ENCODE peak calls at places on chromosomes 12 and 14, in seven cellular contexts. Z is psoas muscle, U is transverse colon, A is thyroid gland, B is body of pancreas, V is Peyer's patch, P is H1. W is an unnamed sample. For H3K4me1, the result is how much of the 10 kb centered on the place peaks cover.

GRCh38 chr12:46985816-46986215 is 93.6 kb upstream of the PCED1B start:
- DNase-seq in Z (no peak), U (no peak), A (no peak), B (no peak), V (no peak), P (no peak), W (no peak)

GRCh38 chr12:46491548-46491947 is 119.0 kb upstream of the SLC38A2 start:
- DNase-seq in Z (no peak), U (no peak), A (no peak), B (no peak), V (no peak), P (no peak), W (no peak)

GRCh38 chr12:114916531-114916930 is 232.6 kb upstream of the TBX3 start:
- DNase-seq in Z (no peak), U (no peak), A (no peak), B (no peak), V (no peak), P (no peak), W (no peak)

GRCh38 chr14:24145700-24146621 is at the start of gene PSME2:
- DNase-seq in Z (no peak), U (no peak), A (no peak), B (no peak), V (no peak), P (no peak), W (no peak)

GRCh38 chr14:22339277-22339676 is 249.7 kb downstream of the DAD1 start:
- DNase-seq in Z (peak), U (peak), A (peak), B (peak), V (peak), P (no peak), W (peak)

GRCh38 chr12:102891756-102892155 is 25.3 kb downstream of the PAH start:
- DNase-seq in Z (no peak), U (no peak), A (no peak), B (no peak), V (no peak), P (no peak), W (no peak)

GRCh38 chr12:85036241-85036707 is at the start of the genes LRRIQ1 and TSPAN19:
- DNase-seq in Z (peak), U (peak), A (peak), B (peak), V (peak), P (peak), W (peak)

GRCh38 chr12:5000204-5000603 is 43.5 kb upstream of the KCNA5 start:
- DNase-seq in Z (no peak), U (no peak), A (no peak), B (no peak), V (no peak), P (no peak), W (no peak)

GRCh38 chr12:68957273-68957672 is 24.3 kb upstream of the CPM start:
- DNase-seq in Z (no peak), U (no peak), A (no peak), B (no peak), V (no peak), P (no peak), W (no peak)

GRCh38 chr12:126518596-126519200 is 1453.5 kb downstream of the AACS start:
- DNase-seq in Z (no peak), U (no peak), A (no peak), B (no peak), V (no peak), P (no peak), W (no peak)

GRCh38 chr14:97172644-97173043 is 375.5 kb downstream of the VRK1 start:
- DNase-seq in Z (no peak), U (no peak), A (no peak), B (no peak), V (no peak), P (no peak), W (no peak)

GRCh38 chr12:12445882-12446181 is 89.0 kb downstream of the BORCS5 start:
- DNase-seq in Z (no peak), U (no peak), A (no peak), B (no peak), V (no peak), P (peak), W (no peak)

GRCh38 chr12:12443482-12443881 is 86.6 kb downstream of the BORCS5 start:
- DNase-seq in Z (peak), U (no peak), A (peak), B (peak), V (no peak), P (no peak), W (no peak)

GRCh38 chr12:12442548-12443071 is 85.7 kb downstream of the BORCS5 start:
- DNase-seq in Z (no peak), U (no peak), A (no peak), B (no peak), V (no peak), P (no peak), W (no peak)

GRCh38 chr12:12447837-12448236 is 91.0 kb downstream of the BORCS5 start:
- DNase-seq in Z (no peak), U (no peak), A (no peak), B (no peak), V (no peak), P (no peak), W (no peak)

GRCh38 chr12:12445165-12445881 is 88.4 kb downstream of the BORCS5 start:
- DNase-seq in Z (no peak), U (no peak), A (no peak), B (no peak), V (no peak), P (no peak), W (no peak)
- H3K4me1 ChIP-seq in Z (under half), U (half or more), A (under half), B (under half), V (under half), P (under half), W (under half)

DNA sequence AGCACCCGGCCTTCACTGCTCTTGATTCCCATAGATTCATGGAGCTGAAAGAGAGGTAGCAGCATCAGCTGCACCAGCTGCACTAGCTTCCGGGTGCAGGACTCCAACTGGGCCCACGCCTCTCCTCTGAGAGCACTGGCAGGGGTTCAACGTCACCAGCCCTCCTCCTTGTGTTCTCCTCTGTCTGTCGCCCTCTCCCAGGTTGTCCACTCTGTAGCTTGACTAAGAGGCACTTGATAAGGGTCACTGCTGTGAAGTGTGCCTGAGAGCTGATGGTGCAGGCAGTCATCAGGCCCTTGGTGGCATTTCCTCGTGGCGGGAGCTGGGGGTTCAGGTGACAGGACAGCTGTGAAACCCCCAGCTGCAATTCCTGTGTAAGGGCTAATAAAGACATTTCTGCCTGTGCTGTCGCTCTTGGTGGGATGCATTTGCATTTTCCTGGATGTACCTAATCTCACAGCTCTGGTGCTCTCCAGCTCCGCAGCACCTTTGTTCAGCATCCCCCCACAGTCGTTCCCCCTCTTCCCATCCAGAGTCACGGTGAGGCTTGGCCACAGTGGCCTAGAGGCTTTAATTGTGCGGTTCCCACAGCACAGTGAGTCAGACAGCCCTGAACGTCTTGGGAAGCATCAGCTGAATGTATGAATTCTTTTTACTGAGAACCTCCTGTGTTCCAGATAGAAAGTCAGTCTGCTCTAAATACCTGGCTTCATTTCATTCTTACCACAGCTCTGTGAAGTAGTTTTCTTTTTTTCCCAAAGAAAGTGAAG is 28.5 kb downstream of the MLXIP start:
- DNase-seq in Z (no peak), U (peak), A (peak), B (peak), V (peak), P (no peak), W (peak)
- H3K4me1 ChIP-seq in Z (half or more), U (half or more), A (half or more), B (half or more), V (under half), P (under half), W (under half)

GRCh38 chr12:6936378-6936638 is 7.3 kb upstream of the RNU7-1 start:
- DNase-seq in Z (no peak), U (no peak), A (no peak), B (no peak), V (no peak), P (no peak), W (no peak)

GRCh38 chr12:6937481-6938352 is 5.9 kb upstream of the RNU7-1 start:
- DNase-seq in Z (peak), U (peak), A (peak), B (peak), V (peak), P (peak), W (peak)

GRCh38 chr12:6935551-6936377 is 7.9 kb upstream of the RNU7-1 start:
- DNase-seq in Z (peak), U (no peak), A (no peak), B (no peak), V (no peak), P (no peak), W (no peak)

GRCh38 chr12:6935221-6935550 is 7.4 kb downstream of the ATN1 start:
- DNase-seq in Z (no peak), U (no peak), A (no peak), B (no peak), V (no peak), P (no peak), W (no peak)

DNA sequence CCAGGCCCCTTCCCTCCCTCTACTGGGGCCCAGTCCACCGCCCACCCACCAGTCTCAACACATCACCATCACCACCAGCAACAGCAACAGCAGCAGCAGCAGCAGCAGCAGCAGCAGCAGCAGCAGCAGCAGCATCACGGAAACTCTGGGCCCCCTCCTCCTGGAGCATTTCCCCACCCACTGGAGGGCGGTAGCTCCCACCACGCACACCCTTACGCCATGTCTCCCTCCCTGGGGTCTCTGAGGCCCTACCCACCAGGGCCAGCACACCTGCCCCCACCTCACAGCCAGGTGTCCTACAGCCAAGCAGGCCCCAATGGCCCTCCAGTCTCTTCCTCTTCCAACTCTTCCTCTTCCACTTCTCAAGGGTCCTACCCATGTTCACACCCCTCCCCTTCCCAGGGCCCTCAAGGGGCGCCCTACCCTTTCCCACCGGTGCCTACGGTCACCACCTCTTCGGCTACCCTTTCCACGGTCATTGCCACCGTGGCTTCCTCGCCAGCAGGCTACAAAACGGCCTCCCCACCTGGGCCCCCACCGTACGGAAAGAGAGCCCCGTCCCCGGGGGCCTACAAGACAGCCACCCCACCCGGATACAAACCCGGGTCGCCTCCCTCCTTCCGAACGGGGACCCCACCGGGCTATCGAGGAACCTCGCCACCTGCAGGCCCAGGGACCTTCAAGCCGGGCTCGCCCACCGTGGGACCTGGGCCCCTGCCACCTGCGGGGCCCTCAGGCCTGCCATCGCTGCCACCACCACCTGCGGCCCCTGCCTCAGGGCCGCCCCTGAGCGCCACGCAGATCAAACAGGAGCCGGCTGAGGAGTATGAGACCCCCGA is 6.8 kb upstream of the RNU7-1 start:
- DNase-seq in Z (peak), U (no peak), A (no peak), B (no peak), V (no peak), P (peak), W (no peak)
- H3K4me1 ChIP-seq in Z (under half), U (half or more), A (under half), B (under half), V (under half), P (under half), W (under half)

GRCh38 chr14:92539419-92539818 is 25.8 kb downstream of the RIN3 start:
- DNase-seq in Z (no peak), U (no peak), A (no peak), B (no peak), V (no peak), P (no peak), W (no peak)
- H3K4me1 ChIP-seq in Z (under half), U (half or more), A (under half), B (under half), V (under half), P (under half), W (under half)

GRCh38 chr12:3274664-3275063 is 197.5 kb downstream of the TSPAN9 start:
- DNase-seq in Z (no peak), U (no peak), A (no peak), B (no peak), V (no peak), P (no peak), W (no peak)

GRCh38 chr12:3277261-3277943 is 200.2 kb downstream of the TSPAN9 start:
- DNase-seq in Z (no peak), U (no peak), A (peak), B (no peak), V (no peak), P (no peak), W (no peak)

GRCh38 chr12:3276226-3276625 is 199.0 kb downstream of the TSPAN9 start:
- DNase-seq in Z (no peak), U (no peak), A (no peak), B (no peak), V (no peak), P (no peak), W (no peak)

GRCh38 chr12:3273409-3273853 is 196.3 kb downstream of the TSPAN9 start:
- DNase-seq in Z (no peak), U (no peak), A (no peak), B (no peak), V (no peak), P (no peak), W (no peak)

DNA sequence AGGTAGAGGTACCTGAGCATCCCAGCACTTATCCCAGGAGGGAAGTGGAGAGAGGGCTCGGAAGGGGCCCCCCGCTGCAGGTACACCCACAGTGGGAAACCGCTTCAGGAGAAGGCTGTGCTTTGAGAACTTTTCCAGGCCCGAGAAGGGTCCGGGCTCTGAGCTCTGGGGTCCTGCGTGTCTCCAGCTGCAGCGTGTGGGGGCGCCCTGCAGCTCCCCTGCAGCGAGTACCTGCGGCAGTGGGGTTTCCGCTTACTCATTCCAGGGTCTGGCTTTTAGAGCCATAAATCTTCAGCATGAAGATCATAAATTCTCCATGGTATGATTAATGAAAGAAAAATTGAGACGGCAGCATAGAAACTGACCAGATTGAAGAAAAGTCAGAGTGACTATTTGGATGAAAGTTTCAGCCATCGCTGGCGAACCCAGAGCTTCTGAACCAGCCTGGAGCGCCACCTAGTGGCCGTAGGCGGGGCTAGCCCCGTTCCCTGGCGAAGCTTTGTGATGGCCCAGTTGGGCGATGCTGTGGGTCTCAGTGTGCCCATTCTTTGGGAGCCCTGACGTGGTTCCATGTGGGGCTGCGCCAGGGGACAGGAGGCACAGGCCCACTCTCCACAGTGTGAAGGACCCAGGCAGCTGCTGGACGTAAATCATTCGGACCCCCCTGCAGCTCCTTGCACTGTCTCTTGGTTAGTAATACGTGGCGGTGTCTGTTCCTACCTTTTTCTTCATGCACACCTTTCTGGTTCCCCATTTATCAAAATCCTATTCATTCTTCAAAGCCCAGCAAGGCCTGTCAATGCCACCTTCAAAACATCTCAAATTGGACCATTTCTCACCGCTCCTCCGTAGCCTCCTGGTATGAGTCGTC is 198.2 kb downstream of the TSPAN9 start:
- DNase-seq in Z (peak), U (peak), A (peak), B (peak), V (peak), P (peak), W (peak)
- H3K4me1 ChIP-seq in Z (under half), U (under half), A (under half), B (under half), V (under half), P (under half), W (under half)

GRCh38 chr12:116141110-116141832 is 136.2 kb downstream of the MED13L start:
- DNase-seq in Z (no peak), U (no peak), A (no peak), B (no peak), V (no peak), P (no peak), W (no peak)

GRCh38 chr12:116140559-116140958 is 136.9 kb downstream of the MED13L start:
- DNase-seq in Z (no peak), U (no peak), A (no peak), B (no peak), V (no peak), P (no peak), W (no peak)

GRCh38 chr12:116142936-116143882 is 134.3 kb downstream of the MED13L start:
- DNase-seq in Z (no peak), U (no peak), A (no peak), B (no peak), V (no peak), P (no peak), W (no peak)

GRCh38 chr12:116143883-116144266 is 133.6 kb downstream of the MED13L start:
- DNase-seq in Z (no peak), U (no peak), A (no peak), B (no peak), V (no peak), P (no peak), W (no peak)

DNA sequence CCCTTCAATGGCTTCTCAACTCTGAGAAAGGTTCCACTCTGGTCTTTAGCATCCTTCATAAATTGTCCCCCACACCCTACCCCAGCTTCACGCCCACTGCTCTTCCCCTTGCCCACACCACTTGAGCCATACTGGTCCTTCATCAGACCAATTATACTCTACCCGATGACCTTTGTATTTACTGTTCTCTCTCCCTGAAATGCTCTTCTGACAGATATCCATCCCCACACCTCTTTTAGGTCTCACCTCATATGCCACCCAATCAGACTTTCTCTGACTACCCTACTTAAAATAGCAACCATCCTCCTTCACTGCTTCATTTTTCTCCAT is 135.7 kb downstream of the MED13L start:
- DNase-seq in Z (no peak), U (no peak), A (no peak), B (no peak), V (no peak), P (no peak), W (no peak)
- H3K4me1 ChIP-seq in Z (half or more), U (half or more), A (under half), B (under half), V (under half), P (under half), W (under half)

GRCh38 chr12:2526371-2526770 is 268.4 kb upstream of the FKBP4 start:
- DNase-seq in Z (no peak), U (no peak), A (no peak), B (no peak), V (peak), P (no peak), W (no peak)
- H3K4me1 ChIP-seq in Z (under half), U (under half), A (under half), B (under half), V (under half), P (under half), W (under half)

W was measured in lung.